ENCODE peak calls at places on chromosomes 2 and 18, in five cellular contexts. S, I, A, J and C are unnamed samples. For H3K4me1, the result is how much of the 10 kb centered on the place peaks cover.

GRCh38 chr2:206875701-206876100 is 63.6 kb upstream of the CPO start:
- DNase-seq in S (no peak), A (no peak), I (no peak), J (no peak), C (no peak)

GRCh38 chr18:60232541-60232940 is 140.0 kb downstream of the MC4R start:
- DNase-seq in A (peak), J (no peak), S (no peak), I (no peak), C (no peak)

GRCh38 chr2:196758474-196759377 is 40.8 kb downstream of the GTF3C3 start:
- DNase-seq in A (no peak), S (no peak), I (no peak), J (peak), C (no peak)

GRCh38 chr2:17646096-17646554 is 105.6 kb downstream of the VSNL1 start:
- DNase-seq in I (peak), A (peak), J (peak), S (peak), C (no peak)

GRCh38 chr2:206083602-206084467 is 2.1 kb downstream of the INO80D start:
- DNase-seq in J (no peak), A (no peak), I (peak), S (peak), C (no peak)

GRCh38 chr2:235533203-235533602 is 39.4 kb downstream of the AGAP1 start:
- DNase-seq in J (no peak), A (no peak), S (no peak), I (no peak), C (no peak)

GRCh38 chr2:210715560-210715959 is 159.2 kb downstream of the CPS1 start:
- DNase-seq in S (no peak), A (no peak), I (no peak), J (no peak), C (no peak)

GRCh38 chr2:206556357-206556949 is 85.8 kb upstream of the FAM237A start:
- DNase-seq in A (peak), I (no peak), S (peak), J (peak), C (no peak)

GRCh38 chr2:206443735-206444527 is 599 bp downstream of the ADAM23 start:
- DNase-seq in J (peak), S (peak), A (no peak), I (no peak), C (no peak)

GRCh38 chr2:226730487-226730886 is 69.1 kb downstream of the IRS1 start:
- DNase-seq in I (no peak), A (peak), J (peak), S (peak), C (no peak)

GRCh38 chr2:164896634-164897033 is 55.0 kb upstream of the COBLL1 start:
- DNase-seq in I (no peak), A (peak), J (no peak), S (no peak), C (no peak)

GRCh38 chr2:177303939-177304338 is 39.4 kb upstream of the NFE2L2 start:
- DNase-seq in A (no peak), S (no peak), J (no peak), I (no peak), C (no peak)

GRCh38 chr2:158586491-158586890 is 129.7 kb downstream of the PKP4 start:
- DNase-seq in I (no peak), S (no peak), J (no peak), A (no peak), C (no peak)

GRCh38 chr18:24402209-24402785 is 4.7 kb upstream of the OSBPL1A start:
- DNase-seq in J (no peak), S (peak), I (no peak), A (no peak), C (no peak)

GRCh38 chr2:171553858-171554257 is 31.6 kb downstream of the CYBRD1 start:
- DNase-seq in A (no peak), S (peak), J (peak), I (no peak), C (no peak)

GRCh38 chr18:79494936-79495335 is 99.2 kb downstream of the NFATC1 start:
- DNase-seq in I (no peak), A (no peak), J (no peak), S (no peak), C (peak)

GRCh38 chr2:113164930-113165585 is 8.7 kb upstream of the PSD4 start:
- DNase-seq in A (no peak), I (peak), S (peak), J (no peak), C (no peak)

GRCh38 chr2:38634684-38635083 is 31.2 kb upstream of the GALM start:
- DNase-seq in J (peak), I (no peak), A (no peak), S (no peak), C (no peak)

GRCh38 chr2:237488901-237489860 is 2.1 kb downstream of the MLPH start:
- DNase-seq in A (no peak), I (peak), J (no peak), S (no peak), C (no peak)

GRCh38 chr18:34909637-34910364 is 131.4 kb upstream of the MAPRE2 start:
- DNase-seq in S (no peak), A (no peak), J (no peak), I (no peak), C (no peak)

GRCh38 chr18:9612215-9612830 is 2.0 kb downstream of the PPP4R1 start:
- DNase-seq in S (peak), J (peak), I (peak), A (peak), C (no peak)

GRCh38 chr2:145027073-145027459 is 507.1 kb upstream of the ZEB2 start:
- DNase-seq in I (peak), S (no peak), J (no peak), A (no peak), C (no peak)

GRCh38 chr2:172993924-172994717 is 81.5 kb upstream of the MAP3K20 start:
- DNase-seq in A (no peak), I (no peak), S (no peak), J (no peak), C (no peak)

GRCh38 chr2:2749206-2749598 is 418.1 kb upstream of the MYT1L start:
- DNase-seq in I (no peak), J (no peak), S (no peak), A (no peak), C (no peak)

GRCh38 chr2:26669099-26669498 is 23.4 kb upstream of the KCNK3 start:
- DNase-seq in I (no peak), J (no peak), A (no peak), S (no peak), C (peak)

GRCh38 chr2:231353469-231353868 is 42.0 kb upstream of the B3GNT7 start:
- DNase-seq in J (no peak), I (no peak), A (no peak), S (no peak), C (no peak)

GRCh38 chr2:223944166-223944703 is 900 bp downstream of the WDFY1 start:
- DNase-seq in S (peak), A (no peak), J (peak), I (peak), C (peak)

GRCh38 chr2:97906309-97906708 is 89.4 kb downstream of the TMEM131 start:
- DNase-seq in A (no peak), J (no peak), I (no peak), S (no peak), C (no peak)

GRCh38 chr18:34659579-34660517 is 50.2 kb upstream of the DTNA start:
- DNase-seq in I (peak), J (peak), S (peak), A (peak), C (peak)

GRCh38 chr2:3299130-3299529 is 78.5 kb downstream of the EIPR1 start:
- DNase-seq in S (no peak), I (no peak), J (no peak), A (no peak), C (peak)

DNA sequence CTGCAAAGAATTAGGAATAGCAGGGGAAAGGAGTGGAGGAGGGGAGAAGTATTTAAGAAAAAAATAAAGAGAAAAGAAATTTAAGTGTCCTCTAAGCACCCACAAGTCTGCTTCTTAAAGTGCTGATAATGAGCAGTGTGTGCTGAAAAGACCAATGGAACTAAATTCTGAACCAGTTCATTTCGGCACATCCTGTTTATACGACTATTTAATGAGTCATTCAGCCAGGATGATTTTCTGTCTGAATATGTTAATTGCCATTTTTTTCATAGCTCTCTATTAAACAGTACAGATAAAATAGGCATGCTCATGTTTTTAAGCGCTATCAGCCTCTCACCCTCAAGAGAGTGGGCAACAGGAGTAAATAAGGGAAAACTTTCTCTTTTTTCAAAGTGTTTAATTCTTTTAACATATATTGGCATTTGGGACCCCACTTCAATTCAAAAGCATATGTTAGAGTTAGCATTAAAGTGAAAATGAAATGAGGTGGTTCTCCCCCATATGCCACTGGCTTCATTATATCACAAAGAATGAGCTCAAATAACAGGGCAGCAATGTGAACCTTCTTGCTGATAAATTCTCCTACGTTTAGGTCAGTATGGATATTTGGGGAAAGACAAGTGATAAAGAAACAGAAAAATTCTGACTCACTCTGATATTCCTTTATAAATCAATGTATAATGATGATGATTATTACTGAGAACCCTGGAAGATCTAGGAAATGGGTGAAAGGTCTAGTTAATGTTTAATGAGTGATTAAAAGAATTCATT is 87.5 kb downstream of the TCF4 start:
- DNase-seq in I (no peak), S (no peak), A (no peak), J (no peak), C (no peak)
- TF ChIP-seq POLR2AphosphoS5 in I (no peak), S (no peak), A (no peak), J (no peak), C (no peak)

GRCh38 chr2:134667081-134667480 is 51.7 kb downstream of the TMEM163 start:
- DNase-seq in S (no peak), I (no peak), A (no peak), J (no peak), C (no peak)
- H3K4me1 ChIP-seq in S (under half), I (under half), A (under half), J (under half), C (under half)

GRCh38 chr18:58362027-58362575 is 266.8 kb downstream of the ALPK2 start:
- DNase-seq in A (no peak), I (no peak), J (no peak), S (no peak), C (peak)
- TF ChIP-seq POLR2AphosphoS5 in A (no peak), I (no peak), J (no peak), S (no peak), C (peak)

GRCh38 chr2:241363316-241363879 is 7.3 kb downstream of the FARP2 start:
- DNase-seq in J (no peak), S (no peak), A (no peak), I (no peak), C (no peak)
- H3K4me1 ChIP-seq in J (under half), S (under half), A (under half), I (under half), C (under half)

GRCh38 chr2:217775920-217776503 is 226.8 kb downstream of the TNS1 start:
- DNase-seq in A (no peak), I (no peak), J (no peak), S (peak), C (no peak)
- TF ChIP-seq POLR2AphosphoS5 in A (no peak), I (no peak), J (no peak), S (no peak), C (no peak)

GRCh38 chr2:44769349-44770005 is 172.0 kb upstream of the SIX3 start:
- DNase-seq in S (no peak), A (no peak), I (no peak), J (peak), C (no peak)

GRCh38 chr2:44772670-44773378 is 168.7 kb upstream of the SIX3 start:
- DNase-seq in A (no peak), S (no peak), I (no peak), J (peak), C (no peak)

GRCh38 chr2:44772131-44772530 is 169.4 kb upstream of the SIX3 start:
- DNase-seq in S (peak), J (no peak), I (no peak), A (no peak), C (no peak)

GRCh38 chr2:44770221-44771187 is 171.0 kb upstream of the SIX3 start:
- DNase-seq in S (peak), A (no peak), I (no peak), J (peak), C (no peak)

DNA sequence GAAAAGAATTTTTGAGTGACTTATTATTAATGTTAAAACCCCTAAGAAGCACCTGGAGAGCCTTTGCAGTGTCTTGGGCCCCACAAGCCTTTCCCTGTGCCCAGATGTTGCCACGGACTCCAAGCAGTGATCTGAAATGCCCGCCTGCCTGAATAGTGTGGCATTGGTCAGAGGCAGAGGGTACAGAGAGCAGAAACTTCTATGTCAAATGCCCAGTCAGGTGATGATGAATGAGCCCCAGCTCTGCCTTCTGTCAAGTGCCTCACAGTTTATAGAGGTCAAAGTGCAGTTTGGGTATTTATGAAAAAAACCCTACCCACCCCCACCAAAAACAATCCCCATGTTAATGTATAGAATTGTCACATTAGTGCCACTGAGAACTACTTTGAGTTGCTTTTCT is 170.0 kb upstream of the SIX3 start:
- DNase-seq in S (no peak), A (no peak), J (no peak), I (no peak), C (no peak)
- H3K4me1 ChIP-seq in S (half or more), A (under half), J (half or more), I (under half), C (under half)

GRCh38 chr2:109172556-109173105 is 43.6 kb downstream of the SH3RF3 start:
- DNase-seq in I (no peak), A (no peak), J (no peak), S (no peak), C (no peak)

GRCh38 chr2:109174214-109174613 is 45.2 kb downstream of the SH3RF3 start:
- DNase-seq in J (no peak), A (no peak), S (no peak), I (no peak), C (no peak)

GRCh38 chr2:109173311-109174171 is 44.5 kb downstream of the SH3RF3 start:
- DNase-seq in A (no peak), I (peak), J (peak), S (peak), C (peak)

GRCh38 chr2:109170645-109171044 is 41.6 kb downstream of the SH3RF3 start:
- DNase-seq in J (no peak), S (peak), I (no peak), A (no peak), C (no peak)

GRCh38 chr2:109171444-109172334 is 42.7 kb downstream of the SH3RF3 start:
- DNase-seq in I (peak), S (no peak), J (peak), A (no peak), C (peak)
- TF ChIP-seq POLR2AphosphoS5 in I (peak), S (no peak), J (peak), A (no peak), C (peak)

DNA sequence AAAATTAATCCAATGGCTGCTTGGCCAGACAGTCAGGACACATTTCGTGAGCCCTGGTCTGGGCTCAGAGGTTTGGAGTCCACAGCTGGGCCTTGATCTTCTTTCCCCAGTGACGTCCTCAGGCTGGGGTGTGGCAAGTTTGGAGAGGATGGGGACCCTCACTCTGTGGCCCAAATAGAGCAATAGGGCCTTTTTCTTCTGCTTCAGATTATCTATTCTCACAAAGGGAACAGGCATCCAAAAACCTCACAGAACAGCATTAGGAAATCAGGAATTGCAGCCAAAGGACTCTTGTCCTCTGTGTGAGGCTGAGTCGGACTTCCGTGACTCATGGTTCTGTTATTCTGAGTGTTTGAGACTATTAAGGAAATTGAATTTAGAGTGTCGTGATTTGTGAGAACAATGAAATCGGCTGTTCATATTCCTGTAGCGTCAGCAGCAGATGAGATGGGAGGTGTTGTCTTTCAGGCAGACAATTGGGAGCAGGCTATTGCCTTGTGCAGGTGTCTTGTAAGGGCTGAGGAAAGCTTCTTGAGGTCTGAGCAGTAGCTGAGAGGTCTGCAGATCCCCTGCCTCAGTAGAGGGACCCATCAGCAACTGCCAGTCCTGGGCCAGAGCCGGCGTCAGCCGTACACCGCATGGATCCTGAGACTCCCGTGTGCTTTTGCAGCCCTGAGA is 113.8 kb downstream of the SH3RF3 start:
- DNase-seq in I (peak), J (no peak), S (no peak), A (no peak), C (peak)
- H3K4me1 ChIP-seq in I (under half), J (under half), S (under half), A (under half), C (under half)

GRCh38 chr18:2236232-2236631 is 335.1 kb downstream of the METTL4 start:
- DNase-seq in I (no peak), S (no peak), A (no peak), J (no peak), C (no peak)
- TF ChIP-seq POLR2AphosphoS5 in I (no peak), S (no peak), A (no peak), J (no peak), C (no peak)